ENCODE peak calls at places on chromosomes 6 and 20, in six cellular contexts. One of them, this sample, is unnamed.

GRCh38 chr6:84623956-84624680 is 140.3 kb downstream of the TBX18 start:
- DNase-seq in SJSA1: peak
- DNase-seq in psoas muscle: no peak
- DNase-seq in mucosa of descending colon: no peak
- DNase-seq in stimulated activated CD4-positive, alpha-beta T cell treated with anti-CD3 and anti-CD28 coated beads, Interleukin-1b, Interleukin-23, amount 100 ng/mL, for 1 hour: no peak
- DNase-seq in activated naive CD8-positive, alpha-beta T cell treated with anti-CD3 and anti-CD28 coated beads, Interleukin-2, amount 50 U/mL, for 24 hours: no peak
- DNase-seq in this sample: no peak

GRCh38 chr20:44776977-44777376 is 31.3 kb downstream of the KCNK15 start:
- DNase-seq in activated naive CD8-positive, alpha-beta T cell treated with anti-CD3 and anti-CD28 coated beads, Interleukin-2, amount 50 U/mL, for 24 hours: peak
- DNase-seq in psoas muscle: no peak
- DNase-seq in SJSA1: no peak
- DNase-seq in mucosa of descending colon: peak
- DNase-seq in stimulated activated CD4-positive, alpha-beta T cell treated with anti-CD3 and anti-CD28 coated beads, Interleukin-1b, Interleukin-23, amount 100 ng/mL, for 1 hour: no peak
- DNase-seq in this sample: no peak

GRCh38 chr20:23663180-23663579 is 25.4 kb upstream of the CST3 start:
- DNase-seq in stimulated activated CD4-positive, alpha-beta T cell treated with anti-CD3 and anti-CD28 coated beads, Interleukin-1b, Interleukin-23, amount 100 ng/mL, for 1 hour: no peak
- DNase-seq in psoas muscle: no peak
- DNase-seq in mucosa of descending colon: no peak
- DNase-seq in SJSA1: no peak
- DNase-seq in activated naive CD8-positive, alpha-beta T cell treated with anti-CD3 and anti-CD28 coated beads, Interleukin-2, amount 50 U/mL, for 24 hours: no peak
- DNase-seq in this sample: no peak

GRCh38 chr6:141415896-141416295 is 716.8 kb upstream of the GJE1 start:
- DNase-seq in activated naive CD8-positive, alpha-beta T cell treated with anti-CD3 and anti-CD28 coated beads, Interleukin-2, amount 50 U/mL, for 24 hours: no peak
- DNase-seq in SJSA1: no peak
- DNase-seq in psoas muscle: no peak
- DNase-seq in stimulated activated CD4-positive, alpha-beta T cell treated with anti-CD3 and anti-CD28 coated beads, Interleukin-1b, Interleukin-23, amount 100 ng/mL, for 1 hour: no peak
- DNase-seq in mucosa of descending colon: no peak
- DNase-seq in this sample: no peak

GRCh38 chr6:3884007-3884745 is 35.0 kb downstream of the FAM50B start:
- DNase-seq in mucosa of descending colon: no peak
- DNase-seq in activated naive CD8-positive, alpha-beta T cell treated with anti-CD3 and anti-CD28 coated beads, Interleukin-2, amount 50 U/mL, for 24 hours: no peak
- DNase-seq in SJSA1: peak
- DNase-seq in stimulated activated CD4-positive, alpha-beta T cell treated with anti-CD3 and anti-CD28 coated beads, Interleukin-1b, Interleukin-23, amount 100 ng/mL, for 1 hour: no peak
- DNase-seq in psoas muscle: no peak
- DNase-seq in this sample: no peak

GRCh38 chr6:4790158-4790899 is 14.1 kb downstream of the CDYL start:
- DNase-seq in mucosa of descending colon: no peak
- DNase-seq in SJSA1: no peak
- DNase-seq in activated naive CD8-positive, alpha-beta T cell treated with anti-CD3 and anti-CD28 coated beads, Interleukin-2, amount 50 U/mL, for 24 hours: no peak
- DNase-seq in psoas muscle: no peak
- DNase-seq in stimulated activated CD4-positive, alpha-beta T cell treated with anti-CD3 and anti-CD28 coated beads, Interleukin-1b, Interleukin-23, amount 100 ng/mL, for 1 hour: no peak
- DNase-seq in this sample: no peak

GRCh38 chr6:169393753-169394152 is 140.1 kb upstream of the THBS2 start:
- DNase-seq in activated naive CD8-positive, alpha-beta T cell treated with anti-CD3 and anti-CD28 coated beads, Interleukin-2, amount 50 U/mL, for 24 hours: no peak
- DNase-seq in SJSA1: no peak
- DNase-seq in stimulated activated CD4-positive, alpha-beta T cell treated with anti-CD3 and anti-CD28 coated beads, Interleukin-1b, Interleukin-23, amount 100 ng/mL, for 1 hour: no peak
- DNase-seq in psoas muscle: no peak
- DNase-seq in mucosa of descending colon: no peak
- DNase-seq in this sample: no peak

GRCh38 chr6:146905313-146905712 is 298.9 kb upstream of the STXBP5 start:
- DNase-seq in SJSA1: peak
- DNase-seq in mucosa of descending colon: no peak
- DNase-seq in activated naive CD8-positive, alpha-beta T cell treated with anti-CD3 and anti-CD28 coated beads, Interleukin-2, amount 50 U/mL, for 24 hours: no peak
- DNase-seq in psoas muscle: no peak
- DNase-seq in stimulated activated CD4-positive, alpha-beta T cell treated with anti-CD3 and anti-CD28 coated beads, Interleukin-1b, Interleukin-23, amount 100 ng/mL, for 1 hour: no peak
- DNase-seq in this sample: peak

GRCh38 chr6:132820629-132821381 is 6.4 kb downstream of the RPS12 start:
- DNase-seq in mucosa of descending colon: no peak
- DNase-seq in SJSA1: peak
- DNase-seq in stimulated activated CD4-positive, alpha-beta T cell treated with anti-CD3 and anti-CD28 coated beads, Interleukin-1b, Interleukin-23, amount 100 ng/mL, for 1 hour: no peak
- DNase-seq in psoas muscle: no peak
- DNase-seq in activated naive CD8-positive, alpha-beta T cell treated with anti-CD3 and anti-CD28 coated beads, Interleukin-2, amount 50 U/mL, for 24 hours: no peak
- DNase-seq in this sample: no peak

This sample was measured in prostate gland.